ENCODE peak calls at places on chromosomes 1 and 21, in five cellular contexts. L is PC-3, J is kidney epithelial cell, Z is heart left ventricle, V is right atrium auricular region. E is an unnamed sample.

GRCh38 chr1:185969524-185969991 is 235.4 kb downstream of the HMCN1 start:
- DNase-seq in Z (no peak), J (no peak), V (no peak), L (peak; percentile 48), E (no peak)

GRCh38 chr21:40754466-40754865 is 92.5 kb downstream of the DSCAM start:
- DNase-seq in L (no peak), Z (no peak), V (no peak), J (no peak), E (no peak)

GRCh38 chr1:117467336-117467735 is 100.1 kb downstream of the MAN1A2 start:
- DNase-seq in L (no peak), J (no peak), Z (no peak), V (no peak), E (no peak)

GRCh38 chr1:213533125-213533524 is 454.6 kb upstream of the PROX1 start:
- DNase-seq in V (no peak), Z (no peak), J (no peak), L (no peak), E (no peak)

GRCh38 chr1:59967141-59967697 is 40.6 kb upstream of the CYP2J2 start:
- DNase-seq in L (peak; percentile 33), V (no peak), Z (no peak), J (peak; percentile 63), E (no peak)

GRCh38 chr1:168556647-168557046 is 12.8 kb upstream of the XCL2 start:
- DNase-seq in Z (no peak), V (no peak), J (no peak), L (peak; percentile 31), E (no peak)

GRCh38 chr1:12161662-12162458 is 4.9 kb upstream of the TNFRSF1B start:
- DNase-seq in J (no peak), L (peak; percentile 87), Z (peak; percentile 92), V (peak; percentile 97), E (peak; percentile 70)

GRCh38 chr1:152739841-152740240 is 18.0 kb upstream of the KPRP start:
- DNase-seq in L (no peak), J (no peak), Z (no peak), V (no peak), E (peak; percentile 83)

GRCh38 chr1:86155807-86156561 is 588 bp downstream of the COL24A1 start:
- DNase-seq in Z (peak; percentile 30), L (no peak), J (no peak), V (peak; percentile 56), E (peak; percentile 16)

GRCh38 chr1:77018386-77019156 is 151.3 kb downstream of the ST6GALNAC5 start:
- DNase-seq in J (no peak), L (peak; percentile 58), Z (no peak), V (no peak), E (peak; percentile 84)

GRCh38 chr1:45834689-45835088 is 31.3 kb downstream of the MAST2 start:
- DNase-seq in Z (no peak), J (no peak), L (no peak), V (no peak), E (no peak)
- TF ChIP-seq CTCF in Z (no peak), J (no peak), L (no peak), V (no peak), E (no peak)

GRCh38 chr1:64200064-64200463 is 3.4 kb upstream of the UBE2U start:
- DNase-seq in Z (no peak), L (no peak), J (no peak), V (no peak), E (no peak)

GRCh38 chr1:64199154-64199553 is 4.3 kb upstream of the UBE2U start:
- DNase-seq in Z (no peak), V (no peak), L (peak; percentile 14), J (no peak), E (peak; percentile 46)

GRCh38 chr1:64209221-64209620 is 5.8 kb downstream of the UBE2U start:
- DNase-seq in V (no peak), L (no peak), J (no peak), Z (no peak), E (no peak)

GRCh38 chr1:64203420-64203819 is at the start of gene UBE2U:
- DNase-seq in Z (no peak), J (no peak), V (no peak), L (no peak), E (no peak)
- H3K4me3 ChIP-seq in Z (no peak within 1 kb of the TSS), J (no peak within 1 kb of the TSS), V (no peak within 1 kb of the TSS), L (no peak within 1 kb of the TSS), E (no peak within 1 kb of the TSS)

GRCh38 chr1:198147216-198147615 is 9.6 kb upstream of the NEK7 start:
- DNase-seq in L (no peak), J (no peak), V (no peak), Z (no peak), E (no peak)
- TF ChIP-seq CTCF in L (no peak), J (no peak), V (no peak), Z (no peak), E (no peak)

GRCh38 chr1:28437260-28437923 is 67.9 kb downstream of the PHACTR4 start:
- DNase-seq in J (no peak), L (peak; percentile 71), V (no peak), Z (no peak), E (peak; percentile 74)
- H3K4me3 ChIP-seq in J (no peak overlapping the region), L (peak overlapping the region; percentile 67), V (no peak overlapping the region), Z (peak overlapping the region; percentile 45), E (no peak overlapping the region)

GRCh38 chr1:8712413-8713229 is 104.8 kb downstream of the RERE start:
- DNase-seq in L (peak; percentile 88), Z (no peak), V (no peak), J (no peak), E (peak; percentile 71)
- TF ChIP-seq CTCF in L (no peak), Z (no peak), V (no peak), J (no peak), E (no peak)

DNA sequence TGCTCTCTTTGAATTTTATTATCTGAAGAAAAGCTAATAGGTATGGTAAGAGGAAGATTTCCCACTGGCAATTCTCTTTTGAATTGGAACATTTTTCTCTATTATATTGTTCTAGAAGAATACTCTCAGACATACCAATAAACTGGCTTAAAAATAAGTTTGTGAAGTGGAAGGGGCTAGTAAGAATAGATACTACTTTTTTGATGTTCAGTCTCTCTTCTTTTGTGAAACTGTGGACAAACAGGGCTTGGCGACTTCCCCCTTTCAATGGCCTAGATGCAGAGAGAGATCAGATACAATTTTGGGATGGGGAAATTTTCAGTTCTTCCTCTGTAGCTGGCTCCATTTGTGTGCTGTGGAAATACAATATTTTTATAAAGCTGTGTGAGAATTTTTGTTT is 2.5 kb downstream of the PBX1 start:
- DNase-seq in Z (no peak), V (no peak), L (peak; percentile 10), J (no peak), E (no peak)
- H3K4me3 ChIP-seq in Z (peak overlapping the region; percentile 88), V (peak overlapping the region; percentile 50), L (peak overlapping the region; percentile 71), J (peak overlapping the region; percentile 73), E (peak overlapping the region; percentile 54)

DNA sequence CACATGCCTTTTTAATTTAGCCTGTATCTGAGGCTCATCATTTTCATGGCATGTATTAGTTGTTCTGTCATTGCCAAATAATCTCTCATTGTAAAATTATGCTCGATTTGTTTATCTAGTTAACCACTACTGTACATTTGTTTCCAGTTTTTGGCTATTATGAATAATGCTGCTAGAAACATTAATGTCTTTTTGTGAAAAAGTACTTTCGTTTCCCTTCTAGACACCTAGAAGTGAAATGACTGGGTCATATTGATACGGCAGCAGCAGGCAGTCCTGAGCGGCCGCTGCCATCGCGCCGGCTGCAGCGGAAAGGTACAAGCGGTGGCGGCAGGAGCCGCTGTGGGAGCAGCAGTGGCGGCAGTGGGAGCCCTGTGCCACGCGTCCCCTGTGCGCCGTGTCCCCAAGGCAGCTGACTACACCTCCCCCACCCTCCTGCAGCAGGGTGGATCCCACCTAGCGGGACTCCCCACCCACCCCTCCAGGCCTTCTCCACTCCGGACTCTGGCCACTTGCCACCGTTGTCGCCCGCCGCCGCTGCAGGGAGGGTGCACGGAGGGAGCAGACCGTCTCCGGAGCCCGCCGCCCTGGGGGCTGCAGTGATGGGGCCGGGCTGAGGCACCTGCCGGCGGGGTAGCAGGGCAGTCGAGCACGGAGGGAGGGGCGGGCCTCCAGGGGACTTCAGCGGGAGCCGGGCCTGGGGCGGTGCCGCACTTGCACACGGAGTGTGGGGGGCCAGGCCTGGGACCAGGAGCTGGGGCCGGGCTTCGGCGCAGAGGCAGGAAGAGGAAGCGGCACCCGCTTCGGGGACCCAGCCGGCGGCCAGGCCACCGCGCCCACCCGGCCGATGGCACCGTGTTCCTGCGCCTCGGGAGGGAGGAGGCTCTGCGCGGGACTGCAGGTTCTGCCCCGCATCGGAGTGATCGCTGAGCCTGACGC is 66.8 kb upstream of the RGS7 start:
- DNase-seq in Z (no peak), J (no peak), L (peak; percentile 74), V (no peak), E (peak; percentile 20)
- TF ChIP-seq CTCF in Z (no peak), J (peak; percentile 15), L (peak; percentile 70), V (no peak), E (peak; percentile 23)

DNA sequence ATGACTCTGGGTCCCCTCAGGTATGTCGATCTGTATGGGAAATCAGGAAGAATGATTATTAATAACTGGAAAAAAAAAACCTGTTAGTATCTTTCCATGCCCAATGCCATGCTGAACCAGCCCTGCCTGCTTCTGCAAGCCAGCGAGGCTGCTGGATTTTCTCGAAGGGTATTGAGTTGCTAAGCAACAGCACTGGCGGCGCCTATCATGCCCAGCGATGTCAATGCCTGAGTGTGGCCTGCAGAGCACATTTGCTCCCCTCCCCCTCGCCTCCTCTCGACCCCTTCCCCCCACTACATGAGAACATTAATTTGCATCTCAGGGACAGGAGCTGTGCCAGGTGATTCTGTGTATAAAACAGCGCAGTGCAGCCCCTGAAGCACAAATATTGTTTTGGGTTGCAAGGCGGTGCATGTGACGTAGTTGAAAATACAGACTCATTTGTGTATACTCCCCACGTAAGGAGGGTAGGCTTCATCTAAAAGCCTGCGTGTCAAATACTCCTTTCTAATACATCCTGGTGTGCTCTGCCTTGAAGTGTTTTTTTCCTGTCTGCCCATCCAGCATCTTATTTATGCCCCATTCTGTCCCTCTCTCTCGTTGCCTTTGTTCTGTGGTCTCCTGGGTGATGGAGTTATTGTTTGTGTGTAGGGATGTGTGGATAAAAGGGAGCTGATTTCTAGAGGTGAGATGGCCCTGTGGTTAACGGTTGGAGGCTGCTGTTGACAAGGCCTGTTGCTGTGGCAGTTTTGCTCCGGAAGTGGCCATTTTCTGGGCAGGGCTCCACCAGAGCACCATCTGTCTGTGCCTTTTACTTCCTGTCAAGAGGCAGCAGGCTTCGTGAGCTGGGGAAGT is 32.7 kb upstream of the ATP5PO start:
- DNase-seq in L (peak; percentile 78), V (no peak), J (no peak), Z (peak; percentile 37), E (peak; percentile 75)
- H3K4me3 ChIP-seq in L (peak overlapping the region; percentile 61), V (no peak overlapping the region), J (no peak overlapping the region), Z (peak overlapping the region; percentile 6), E (peak overlapping the region; percentile 9)

GRCh38 chr1:25624604-25625003 is 8.0 kb downstream of the MAN1C1 start:
- DNase-seq in V (no peak), Z (no peak), L (no peak), J (no peak), E (no peak)

GRCh38 chr1:25623007-25623406 is 6.4 kb downstream of the MAN1C1 start:
- DNase-seq in L (no peak), V (no peak), Z (no peak), J (no peak), E (no peak)

GRCh38 chr1:25623731-25624130 is 7.1 kb downstream of the MAN1C1 start:
- DNase-seq in Z (no peak), L (no peak), J (no peak), V (no peak), E (no peak)

GRCh38 chr1:25622526-25622925 is 5.9 kb downstream of the MAN1C1 start:
- DNase-seq in Z (no peak), J (no peak), L (no peak), V (no peak), E (no peak)

DNA sequence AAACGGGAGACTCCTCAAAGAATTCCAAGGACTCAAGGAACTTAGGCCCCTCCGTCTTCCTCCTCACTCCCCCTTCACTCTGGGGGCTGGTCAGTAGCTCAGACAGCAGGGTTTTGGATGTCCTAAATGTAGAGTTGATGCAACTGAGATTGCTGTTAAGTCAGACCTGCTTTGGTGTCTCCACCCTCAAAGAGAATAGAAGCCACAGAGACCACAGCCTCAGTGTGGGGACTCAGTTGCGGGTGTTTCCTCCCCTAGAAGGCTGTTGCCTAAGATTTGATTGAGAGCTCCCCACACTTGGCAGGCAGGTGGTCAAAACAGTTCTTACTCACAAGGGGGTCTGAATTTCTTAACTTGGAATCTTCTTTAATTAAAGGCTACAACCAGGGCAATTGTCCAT is 7.6 kb downstream of the MAN1C1 start:
- DNase-seq in Z (no peak), L (no peak), V (no peak), J (no peak), E (no peak)
- TF ChIP-seq CTCF in Z (no peak), L (no peak), V (no peak), J (no peak), E (no peak)

E was measured in epithelial cell of esophagus.